ENCODE peak calls at places on chromosomes 2 and 18, in eight cellular contexts. H, Z, N, T, O, C, W and M are unnamed samples.

GRCh38 chr2:147560810-147561521 is 283.9 kb upstream of the ACVR2A start:
- DNase-seq in H (peak), Z (no peak), N (no peak), T (no peak), O (no peak), C (no peak), W (no peak), M (no peak)

GRCh38 chr2:113056501-113056900 is 2.5 kb upstream of the IL36RN start:
- DNase-seq in H (no peak), Z (no peak), N (no peak), T (no peak), O (no peak), C (no peak), W (no peak), M (no peak)

GRCh38 chr2:145421841-145422240 is 901.9 kb upstream of the ZEB2 start:
- DNase-seq in H (peak), Z (peak), N (no peak), T (no peak), O (no peak), C (no peak), W (no peak), M (no peak)

GRCh38 chr2:48414980-48415764 is 114.8 kb upstream of the STON1 start:
- DNase-seq in H (peak), Z (peak), N (peak), T (peak), O (peak), C (no peak), W (no peak), M (peak)

GRCh38 chr18:79200546-79201268 is 131.5 kb downstream of the ATP9B start:
- DNase-seq in H (peak), Z (no peak), N (no peak), T (peak), O (peak), C (no peak), W (peak), M (no peak)

GRCh38 chr2:9417725-9418124 is 5.6 kb downstream of the ITGB1BP1 start:
- DNase-seq in H (no peak), Z (no peak), N (no peak), T (no peak), O (no peak), C (no peak), W (no peak), M (no peak)

GRCh38 chr2:14930441-14930840 is 297.9 kb downstream of the LRATD1 start:
- DNase-seq in H (no peak), Z (no peak), N (no peak), T (no peak), O (no peak), C (no peak), W (no peak), M (no peak)

GRCh38 chr2:70978388-70979357 is at the start of gene ANKRD53:
- DNase-seq in H (peak), Z (peak), N (no peak), T (peak), O (peak), C (no peak), W (peak), M (peak)

GRCh38 chr2:20634430-20635095 is 16.3 kb downstream of the HS1BP3 start:
- DNase-seq in H (peak), Z (peak), N (no peak), T (peak), O (no peak), C (no peak), W (peak), M (no peak)

GRCh38 chr2:63614448-63614968 is 25.7 kb downstream of the MDH1 start:
- DNase-seq in H (peak), Z (no peak), N (no peak), T (no peak), O (peak), C (no peak), W (peak), M (no peak)